ENCODE peak calls at places on chromosomes 5 and 9, in four cellular contexts. M is MCF 10A, S is endothelial cell, Y is choroid plexus epithelial cell. G is an unnamed sample.

GRCh38 chr9:16154570-16155078 is 601.8 kb downstream of the CCDC171 start:
- DNase-seq in S (peak), M (no peak), Y (peak), G (no peak)

GRCh38 chr9:76873056-76873792 is 32.7 kb downstream of the PRUNE2 start:
- DNase-seq in S (peak), M (no peak), Y (peak), G (no peak)

GRCh38 chr5:156920861-156921431 is 42.1 kb downstream of the TIMD4 start:
- DNase-seq in M (no peak), Y (no peak), S (no peak), G (no peak)

GRCh38 chr5:168227973-168228615 is 63.4 kb upstream of the WWC1 start:
- DNase-seq in S (no peak), Y (peak), M (peak), G (peak)

GRCh38 chr5:96141749-96142148 is 180.1 kb upstream of the ELL2 start:
- DNase-seq in S (no peak), M (peak), Y (peak), G (no peak)

GRCh38 chr9:98263080-98263479 is 7.6 kb upstream of the TBC1D2 start:
- DNase-seq in Y (no peak), M (no peak), S (no peak), G (no peak)

GRCh38 chr9:6417186-6417585 is 4.2 kb downstream of the UHRF2 start:
- DNase-seq in S (no peak), M (no peak), Y (no peak), G (peak)

GRCh38 chr5:142506046-142506445 is 179.8 kb downstream of the FGF1 start:
- DNase-seq in M (peak), Y (no peak), S (no peak), G (no peak)

GRCh38 chr5:885127-885442 is 7.5 kb downstream of the BRD9 start:
- DNase-seq in M (no peak), Y (no peak), S (no peak), G (no peak)

GRCh38 chr9:121822093-121823085 is 171.0 kb downstream of the DAB2IP start:
- DNase-seq in M (no peak), Y (no peak), S (no peak), G (no peak)

GRCh38 chr9:103364753-103365152 is 369.6 kb downstream of the CYLC2 start:
- DNase-seq in S (no peak), Y (peak), M (peak), G (no peak)

GRCh38 chr9:136787690-136788400 is 3.3 kb upstream of the TMEM141 start:
- DNase-seq in S (peak), Y (peak), M (peak), G (peak)

GRCh38 chr9:110255064-110255416 is 1.3 kb downstream of the TXN start:
- DNase-seq in M (no peak), Y (no peak), S (peak), G (no peak)

GRCh38 chr5:171351674-171352073 is 36.0 kb upstream of the NPM1 start:
- DNase-seq in Y (no peak), M (no peak), S (no peak), G (no peak)

GRCh38 chr5:16108418-16108817 is 71.2 kb downstream of the MARCHF11 start:
- DNase-seq in S (no peak), M (no peak), Y (no peak), G (no peak)

GRCh38 chr9:87889065-87889881 is 6.6 kb downstream of the SPATA31E1 start:
- DNase-seq in S (no peak), Y (no peak), M (no peak), G (no peak)

GRCh38 chr9:38681747-38682227 is 38.1 kb downstream of the FAM240B start:
- DNase-seq in Y (peak), S (no peak), M (peak), G (no peak)

GRCh38 chr5:177592010-177592834 is at the start of gene TMED9:
- DNase-seq in M (peak), Y (peak), S (peak), G (peak)

GRCh38 chr9:107929439-107929838 is 439.9 kb upstream of the KLF4 start:
- DNase-seq in Y (peak), M (peak), S (no peak), G (no peak)

GRCh38 chr9:13281356-13282016 is 2.0 kb upstream of the MPDZ start:
- DNase-seq in Y (no peak), M (no peak), S (no peak), G (no peak)

GRCh38 chr9:96604005-96604320 is 15.7 kb downstream of the CDC14B start:
- DNase-seq in Y (no peak), S (no peak), M (no peak), G (no peak)

GRCh38 chr9:94952553-94953373 is 226.3 kb downstream of the AOPEP start:
- DNase-seq in Y (no peak), M (no peak), S (peak), G (peak)

GRCh38 chr5:111681414-111681790 is 75.6 kb downstream of the NREP start:
- DNase-seq in M (no peak), Y (peak), S (no peak), G (no peak)

GRCh38 chr5:148829734-148830133 is 3.3 kb downstream of the ADRB2 start:
- DNase-seq in Y (no peak), S (no peak), M (no peak), G (no peak)

GRCh38 chr9:21294325-21294724 is 10.8 kb downstream of the IFNA5 start:
- DNase-seq in M (peak), Y (peak), S (no peak), G (no peak)

GRCh38 chr5:80755634-80756033 is 100.9 kb upstream of the DHFR start:
- DNase-seq in Y (peak), M (no peak), S (no peak), G (peak)

GRCh38 chr9:95143591-95144561 is 173.6 kb downstream of the FANCC start:
- DNase-seq in S (no peak), Y (peak), M (no peak), G (no peak)

GRCh38 chr5:136424835-136425694 is 59.7 kb upstream of the TRPC7 start:
- DNase-seq in Y (peak), S (peak), M (peak), G (peak)

GRCh38 chr5:178120661-178121357 is 7.5 kb downstream of the N4BP3 start:
- DNase-seq in M (peak), Y (peak), S (no peak), G (peak)

GRCh38 chr5:145938699-145939531 is 2.5 kb downstream of the SH3RF2 start:
- DNase-seq in M (no peak), S (no peak), Y (no peak), G (no peak)

GRCh38 chr5:66828551-66829421 is 232.6 kb downstream of the MAST4 start:
- DNase-seq in Y (peak), M (peak), S (peak), G (no peak)

DNA sequence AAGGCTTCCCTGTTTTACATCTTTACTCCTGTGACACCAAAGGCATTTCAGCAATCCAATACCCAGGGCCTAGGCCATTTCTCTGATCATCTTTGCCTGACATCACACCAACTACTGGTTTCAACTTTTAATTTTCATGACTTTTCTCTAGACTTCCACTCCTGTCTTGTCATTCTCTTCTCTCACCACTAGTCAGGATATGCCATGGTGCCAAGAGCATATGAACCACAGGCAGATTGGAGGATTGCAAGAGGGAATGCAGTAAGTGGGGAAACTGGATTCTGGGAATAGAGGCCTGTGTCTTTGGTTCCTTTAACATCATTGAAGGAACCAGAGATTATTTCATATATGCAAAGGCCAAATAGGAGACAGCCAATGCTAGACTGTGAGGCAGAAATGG is 69.3 kb downstream of the ANKRD31 start:
- DNase-seq in M (peak), Y (peak), S (no peak), G (no peak)
- TF ChIP-seq CTCF in M (no peak), Y (peak), S (peak), G (no peak)

GRCh38 chr5:87900419-87900818 is 368.2 kb downstream of the TMEM161B start:
- DNase-seq in Y (no peak), M (no peak), S (no peak), G (no peak)

DNA sequence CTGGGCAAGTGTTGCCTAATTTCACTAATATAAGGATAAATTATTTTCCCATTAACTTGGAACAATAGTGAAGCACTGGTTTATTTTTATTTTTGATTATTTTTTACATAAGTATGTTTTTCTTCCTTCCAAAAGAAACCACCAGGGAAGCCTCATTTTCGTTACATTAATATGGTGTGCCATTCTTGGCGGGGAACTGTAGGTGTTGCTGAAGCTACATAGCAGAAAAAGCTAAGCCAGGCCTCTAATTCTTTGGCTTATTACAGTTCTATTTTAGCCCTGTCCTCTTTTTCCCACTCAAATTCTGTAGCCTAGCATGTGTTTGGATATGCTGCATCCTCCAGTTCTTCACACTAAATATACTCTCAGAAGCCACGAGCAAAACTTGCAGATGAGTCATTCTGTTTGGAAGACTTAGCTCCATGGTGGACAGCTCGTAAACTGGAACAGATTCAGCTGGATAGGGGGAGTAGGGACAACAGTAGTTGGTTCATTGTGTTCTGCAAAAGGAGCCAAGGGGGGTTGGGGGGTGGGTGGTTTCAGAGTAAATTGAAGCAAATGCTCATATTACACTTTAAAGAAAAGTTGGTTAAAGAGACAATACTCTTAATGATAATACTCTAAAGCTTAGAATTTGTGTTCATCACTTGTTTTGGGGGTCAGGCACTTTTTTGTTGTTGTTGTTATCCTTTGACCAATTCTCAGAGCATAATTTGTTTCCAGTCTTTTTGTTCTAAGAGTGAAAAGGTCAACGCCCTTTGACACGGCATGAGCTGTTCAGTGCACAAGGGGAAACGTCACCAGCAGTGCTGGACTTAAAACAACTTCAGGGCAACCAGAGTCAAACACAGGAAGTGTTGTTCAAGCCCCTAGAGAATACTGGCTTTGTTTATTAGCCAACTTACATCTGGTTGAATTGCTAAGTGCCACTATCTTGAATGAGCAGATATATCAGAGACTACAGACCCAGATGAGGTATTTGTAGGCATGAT is 369.2 kb downstream of the TMEM161B start:
- DNase-seq in M (peak), Y (peak), S (peak), G (no peak)
- TF ChIP-seq CTCF in M (no peak), Y (no peak), S (no peak), G (no peak)

DNA sequence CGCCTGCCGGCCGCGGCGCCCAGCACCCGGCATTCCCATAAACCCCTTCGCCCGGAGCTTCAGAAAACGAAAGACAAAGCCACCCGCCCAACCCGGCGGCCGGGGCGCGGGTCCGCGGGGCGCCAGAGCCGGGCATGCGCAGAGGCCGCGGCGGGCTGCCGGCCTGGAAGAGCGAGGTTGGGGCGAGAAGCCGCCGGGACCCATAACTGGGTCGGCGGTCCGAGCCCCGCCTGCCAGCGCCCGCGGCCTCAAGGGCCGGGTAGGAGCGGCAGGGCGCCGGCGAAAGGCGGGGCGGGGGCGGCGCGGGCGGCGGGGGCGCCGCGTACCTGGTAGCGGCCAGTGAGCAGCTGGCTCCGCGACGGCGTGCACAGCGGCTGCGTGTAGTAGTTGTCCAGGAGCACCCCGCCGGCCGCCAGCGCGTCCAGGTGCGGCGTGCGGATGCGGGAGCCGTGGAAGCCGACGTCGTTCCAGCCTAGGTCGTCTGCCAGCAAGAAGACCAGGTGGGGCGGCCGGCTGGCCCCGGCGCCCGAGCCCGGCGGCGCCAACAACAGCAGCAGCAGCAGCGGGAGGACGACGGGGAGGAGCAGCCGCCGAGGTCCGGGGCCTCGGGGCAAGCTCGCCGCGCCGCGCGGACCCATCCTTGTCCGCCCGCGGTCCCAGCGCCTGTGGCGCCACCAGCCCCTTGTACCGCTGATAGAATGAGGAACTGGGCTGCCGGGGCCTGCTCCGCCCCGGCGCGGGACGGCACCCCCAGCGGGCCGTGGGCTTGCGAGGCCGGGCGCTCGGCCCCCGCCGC is at the start of gene ARSB:
- DNase-seq in S (peak), M (peak), Y (peak), G (peak)
- TF ChIP-seq CTCF in S (no peak), M (peak), Y (peak), G (no peak)

GRCh38 chr5:139492700-139493192 is 10.2 kb upstream of the STING1 start:
- DNase-seq in S (no peak), Y (peak), M (peak), G (no peak)
- TF ChIP-seq CTCF in S (no peak), Y (no peak), M (no peak), G (no peak)

DNA sequence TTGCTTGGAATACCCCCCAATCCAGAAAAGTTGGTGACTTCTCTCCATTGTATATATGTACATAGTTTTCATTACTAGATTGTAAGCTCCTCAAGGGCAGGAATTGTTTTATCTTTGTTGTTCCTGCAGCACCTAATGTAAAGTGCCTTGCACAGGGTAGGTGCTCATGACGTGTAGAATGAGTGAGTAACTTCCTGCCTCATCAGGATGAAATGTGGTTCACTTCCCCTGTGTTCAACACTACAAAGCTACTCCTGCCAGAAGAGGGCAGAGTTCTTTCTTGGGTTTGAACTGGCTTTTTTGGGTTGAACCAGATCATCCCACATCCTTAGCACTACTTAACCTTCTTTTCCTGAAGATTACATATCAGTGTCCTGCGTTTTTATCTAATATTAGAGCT is 23.9 kb downstream of the GTF3C4 start:
- DNase-seq in Y (peak), M (no peak), S (no peak), G (no peak)
- TF ChIP-seq CTCF in Y (peak), M (no peak), S (no peak), G (no peak)